ENCODE peak calls at places on chromosome X, in four cellular contexts. R is IMR-90, K is suprapubic skin, I is NB4. J is an unnamed sample.
A peak's percentile ranks its signal among the peaks of the same experiment; 100 is the strongest.

GRCh38 chrX:136477026-136477425 is 10.7 kb upstream of the BRS3 start:
- DNase-seq in K (no peak), R (no peak), I (peak; percentile 20), J (no peak)

GRCh38 chrX:130575831-130576404 is 174.1 kb downstream of the RBMX2 start:
- DNase-seq in I (peak; percentile 31), K (no peak), R (peak; percentile 33), J (peak; percentile 57)

GRCh38 chrX:22396408-22396807 is 123.7 kb downstream of the CBLL2 start:
- DNase-seq in K (no peak), I (no peak), R (peak; percentile 57), J (no peak)

GRCh38 chrX:147376601-147377387 is 534.9 kb upstream of the FMR1 start:
- DNase-seq in K (no peak), R (no peak), I (no peak), J (peak; percentile 53)

GRCh38 chrX:8364369-8365141 is 100.1 kb upstream of the VCX3B start:
- DNase-seq in R (no peak), I (peak; percentile 58), K (no peak), J (no peak)

GRCh38 chrX:73877687-73878086 is 314.7 kb downstream of the CHIC1 start:
- DNase-seq in I (no peak), K (no peak), R (no peak), J (no peak)

GRCh38 chrX:11666180-11666579 is 460 bp upstream of the ARHGAP6 start:
- DNase-seq in R (no peak), I (no peak), K (no peak), J (no peak)

GRCh38 chrX:107541244-107541643 is 87.1 kb upstream of the PRPS1 start:
- DNase-seq in K (no peak), R (peak; percentile 52), I (no peak), J (no peak)

GRCh38 chrX:40094041-40094899 is 3.5 kb downstream of the BCOR start:
- DNase-seq in K (no peak), I (peak; percentile 46), R (peak; percentile 55), J (peak; percentile 40)

GRCh38 chrX:68490644-68491043 is 8.2 kb upstream of the YIPF6 start:
- DNase-seq in I (peak; percentile 17), R (peak; percentile 14), K (no peak), J (no peak)

GRCh38 chrX:16544969-16545368 is 105.0 kb upstream of the S100G start:
- DNase-seq in I (no peak), R (no peak), K (no peak), J (no peak)

GRCh38 chrX:80576815-80577533 is 156.7 kb downstream of the TENT5D start:
- DNase-seq in I (no peak), K (peak; percentile 40), R (no peak), J (no peak)

GRCh38 chrX:16559206-16559619 is 90.7 kb upstream of the S100G start:
- DNase-seq in K (no peak), I (no peak), R (peak; percentile 43), J (no peak)

GRCh38 chrX:15679246-15679645 is 14.6 kb upstream of the CLTRN start:
- DNase-seq in K (no peak), I (no peak), R (no peak), J (peak; percentile 9)

GRCh38 chrX:105226499-105226898 is 6.0 kb upstream of the TEX13A start:
- DNase-seq in K (no peak), R (no peak), I (no peak), J (no peak)

GRCh38 chrX:44344687-44345086 is 1.2 kb upstream of the EFHC2 start:
- DNase-seq in K (no peak), R (no peak), I (peak; percentile 91), J (no peak)

GRCh38 chrX:20463296-20464075 is 196.8 kb upstream of the RPS6KA3 start:
- DNase-seq in R (no peak), K (no peak), I (no peak), J (no peak)

GRCh38 chrX:104112326-104112951 is at the start of gene ZCCHC18:
- DNase-seq in K (peak; percentile 64), R (peak; percentile 57), I (peak; percentile 53), J (peak; percentile 21)
- TF ChIP-seq POLR2A in K (no peak), R (peak; percentile 56), I (no peak), J (no peak)

DNA sequence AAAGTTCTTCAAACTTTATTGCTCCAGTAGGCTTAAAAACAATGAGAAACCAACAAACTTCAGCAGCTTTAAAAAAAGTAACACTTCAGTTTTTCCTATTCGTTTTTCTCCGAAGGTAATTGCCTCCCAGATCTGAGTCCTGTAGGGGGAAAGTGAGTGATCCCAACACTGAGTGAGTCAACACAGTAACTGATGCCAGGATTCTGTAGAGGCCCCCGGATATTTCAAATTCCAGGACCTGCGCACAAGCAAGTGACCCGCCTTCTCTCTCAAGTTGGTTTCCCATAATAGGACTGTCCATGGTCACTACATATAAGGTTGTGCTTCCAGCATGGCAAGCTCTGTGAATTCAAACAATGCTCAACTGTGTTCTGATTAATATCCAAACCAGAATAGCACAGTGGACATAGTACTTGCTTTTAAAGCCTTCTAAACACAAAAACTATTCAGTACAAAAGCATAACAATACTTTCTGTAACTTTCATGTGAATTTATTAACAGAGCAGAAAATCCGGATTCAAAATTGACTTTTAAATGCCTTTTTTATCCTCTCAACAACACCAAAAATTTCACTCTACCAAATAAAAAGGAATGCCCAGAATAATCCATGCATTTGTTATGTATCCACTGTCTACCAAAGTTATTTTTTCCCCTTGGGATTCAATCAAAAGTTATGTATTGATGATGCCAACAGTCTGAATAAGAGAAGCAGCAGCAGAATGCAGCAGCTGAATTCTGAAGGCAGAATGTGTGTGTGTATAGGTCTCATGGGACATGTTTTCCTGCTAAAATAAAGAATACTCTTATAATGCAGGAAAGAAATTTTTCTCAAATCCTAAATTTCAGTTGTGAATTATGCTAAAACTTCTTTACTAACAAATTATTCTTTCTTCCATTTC is at the start of gene DMD:
- DNase-seq in K (no peak), R (peak; percentile 84), I (no peak), J (peak; percentile 50)
- TF ChIP-seq POLR2A in K (no peak), R (no peak), I (no peak), J (no peak)

DNA sequence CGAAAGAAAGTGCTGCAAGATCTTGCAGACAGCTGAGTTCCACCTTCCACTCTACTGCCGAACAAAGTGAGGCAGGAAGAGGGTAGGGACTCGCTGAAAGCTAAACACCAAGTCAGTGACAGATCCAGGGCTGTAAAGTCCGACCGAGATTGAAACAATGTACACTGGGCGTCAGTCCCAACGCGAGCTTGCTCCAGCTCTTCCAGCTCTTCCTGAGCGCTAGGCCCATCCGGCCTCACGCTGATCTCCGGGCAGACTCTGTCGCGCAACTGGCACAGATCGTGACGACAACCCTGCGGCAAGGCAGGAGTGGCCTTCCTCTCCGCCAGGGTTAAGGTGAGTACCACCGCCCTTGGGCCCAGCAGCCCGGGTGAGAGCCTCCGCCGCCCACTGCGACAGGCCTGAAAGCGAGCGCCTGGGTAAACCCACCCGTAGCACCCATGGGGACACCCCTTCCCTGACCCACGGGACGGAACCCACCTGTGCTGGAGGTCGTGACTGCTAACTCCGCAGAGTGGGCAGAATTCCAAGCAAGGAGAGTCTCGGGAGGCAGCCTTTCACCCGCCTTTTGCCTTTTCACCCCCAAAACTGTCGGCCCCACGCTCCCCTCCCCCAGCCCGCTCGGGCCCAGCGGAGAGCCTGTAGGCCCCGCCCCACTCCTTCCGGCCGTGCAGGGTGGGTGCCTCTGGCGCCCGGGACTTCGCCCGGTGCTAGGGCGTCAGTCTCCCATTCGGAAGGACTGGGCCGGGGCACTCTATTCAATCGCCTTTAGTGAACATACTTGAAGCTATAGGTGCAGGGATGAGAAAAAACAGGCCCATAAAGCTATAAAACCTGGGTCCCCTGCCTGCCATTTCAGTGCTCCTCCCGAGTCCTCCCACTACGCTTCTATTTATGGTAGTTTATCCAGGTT is at the start of gene TMLHE:
- DNase-seq in I (peak; percentile 77), R (peak; percentile 47), K (peak; percentile 73), J (peak; percentile 62)
- TF ChIP-seq POLR2A in I (peak; percentile 54), R (peak; percentile 17), K (no peak), J (no peak)

DNA sequence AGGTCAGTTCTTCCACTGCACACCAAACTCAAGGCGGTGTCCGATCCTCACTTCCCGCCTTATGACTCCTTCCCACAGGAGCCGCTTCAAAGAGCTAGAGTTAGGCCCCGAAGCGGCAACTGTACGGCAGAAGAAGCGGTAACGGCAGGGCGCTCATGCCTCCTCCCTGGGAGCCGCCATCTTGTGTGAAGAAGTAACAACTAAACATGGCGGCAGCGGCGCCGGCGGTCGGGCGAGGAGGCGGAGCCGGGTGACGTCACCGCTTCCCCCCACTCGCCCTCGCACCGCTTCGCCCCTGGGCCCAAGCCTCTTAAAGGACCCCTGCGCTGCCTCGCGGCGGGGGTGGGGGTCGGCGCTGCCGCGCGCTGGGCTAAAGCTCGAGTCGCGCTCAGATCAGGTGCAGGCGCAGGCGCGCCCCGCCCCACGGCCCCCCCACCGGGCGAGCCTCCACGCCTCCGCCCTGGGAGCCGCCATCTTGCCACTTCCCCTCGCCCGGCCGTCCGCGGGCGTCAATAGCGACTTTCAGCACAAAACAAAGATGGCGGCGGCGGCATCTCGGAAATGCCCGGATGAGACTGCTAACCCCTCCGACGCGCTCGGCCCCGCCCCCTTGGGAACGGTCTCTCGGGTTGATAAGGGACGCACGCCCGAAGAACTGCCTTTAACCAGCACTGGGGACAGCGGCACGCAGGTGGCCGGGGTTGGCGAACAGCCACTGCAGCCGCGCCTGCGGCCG is at the start of gene HCFC1:
- DNase-seq in R (peak; percentile 84), I (peak; percentile 92), K (peak; percentile 97), J (peak; percentile 94)
- TF ChIP-seq POLR2A in R (peak; percentile 82), I (peak; percentile 56), K (no peak), J (peak; percentile 79)

GRCh38 chrX:101419489-101419888 is 11.5 kb downstream of the HNRNPH2 start:
- DNase-seq in I (no peak), K (no peak), R (no peak), J (peak; percentile 22)

GRCh38 chrX:101415180-101416130 is 7.4 kb downstream of the HNRNPH2 start:
- DNase-seq in I (peak; percentile 77), R (peak; percentile 84), K (no peak), J (peak; percentile 39)

GRCh38 chrX:101416691-101417090 is 8.7 kb downstream of the HNRNPH2 start:
- DNase-seq in K (no peak), R (no peak), I (no peak), J (no peak)

GRCh38 chrX:101417190-101417589 is 9.2 kb downstream of the HNRNPH2 start:
- DNase-seq in R (no peak), I (no peak), K (no peak), J (no peak)

DNA sequence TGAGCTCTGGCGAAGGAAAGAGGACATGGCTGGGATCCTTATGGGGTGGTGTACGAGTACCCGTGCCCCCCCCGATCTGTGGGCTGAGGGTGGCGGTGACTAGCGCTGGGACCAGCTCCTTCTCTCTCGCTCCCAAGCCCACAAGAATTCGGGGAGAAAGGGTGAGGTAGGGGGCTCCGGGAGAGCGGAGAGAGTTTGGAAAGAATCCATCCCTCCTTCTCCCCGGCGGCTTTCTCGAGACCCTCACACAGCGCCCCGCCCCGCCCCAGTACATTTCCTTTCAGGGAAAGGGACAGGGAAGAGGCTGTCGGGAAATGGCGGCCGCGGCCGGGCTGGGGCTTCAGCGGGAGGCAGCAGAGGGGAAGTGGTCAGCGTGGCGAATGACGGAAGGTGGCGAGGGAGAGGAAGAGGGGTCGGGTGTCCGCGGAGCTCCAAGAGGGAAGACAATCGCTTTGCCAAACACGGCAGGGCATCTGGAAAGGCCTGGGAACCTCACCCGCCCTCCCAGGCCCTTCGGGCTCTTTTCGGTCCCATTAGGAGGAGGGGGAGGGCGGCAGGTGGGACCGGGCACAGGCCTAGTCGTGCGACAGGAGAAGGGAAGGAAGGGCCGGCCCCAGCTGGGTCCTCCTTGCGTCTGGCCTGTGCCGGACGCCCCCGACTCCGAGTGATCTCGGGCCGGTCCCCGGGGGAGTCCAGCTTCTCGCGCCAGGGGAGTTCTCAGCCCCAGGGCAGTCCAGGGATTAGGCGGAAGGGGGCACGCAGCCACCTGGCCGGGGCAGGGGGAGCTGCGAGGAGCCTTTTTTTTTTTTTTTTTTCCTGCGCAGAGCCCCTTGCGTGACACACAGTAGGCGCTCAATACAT is 10.2 kb downstream of the HNRNPH2 start:
- DNase-seq in R (no peak), K (peak; percentile 76), I (peak; percentile 71), J (peak; percentile 65)
- TF ChIP-seq POLR2A in R (no peak), K (no peak), I (no peak), J (peak; percentile 29)

GRCh38 chrX:154378059-154378798 is 866 bp upstream of the EMD start:
- DNase-seq in K (no peak), R (peak; percentile 40), I (no peak), J (peak; percentile 67)
- TF ChIP-seq POLR2A in K (no peak), R (peak; percentile 65), I (peak; percentile 71), J (peak; percentile 73)